ENCODE peak calls at places on chromosomes 1 and 21, in seven cellular contexts. E is OCI-LY7, S is neuronal stem cell, V is breast epithelium, D is endothelial cell of umbilical vein, N is mesendoderm, Q is esophagus muscularis mucosa. X is an unnamed sample. For H3K4me1, the result is how much of the 10 kb centered on the place peaks cover.

GRCh38 chr1:150536836-150537731 is 12.1 kb upstream of the ADAMTSL4 start:
- DNase-seq in E (no peak), S (no peak), V (no peak), D (no peak), N (peak), Q (no peak), X (no peak)

GRCh38 chr1:94305704-94306103 is 68.3 kb upstream of the ARHGAP29 start:
- DNase-seq in E (no peak), S (no peak), V (no peak), D (no peak), N (no peak), Q (no peak), X (no peak)

GRCh38 chr1:248841702-248842395 is 3.8 kb downstream of the ZNF672 start:
- DNase-seq in E (peak), S (peak), V (no peak), D (peak), N (peak), Q (no peak), X (no peak)

GRCh38 chr1:79043506-79043905 is 37.0 kb upstream of the ADGRL4 start:
- DNase-seq in E (no peak), S (no peak), V (no peak), D (no peak), N (peak), Q (no peak), X (no peak)

GRCh38 chr1:51792864-51793263 is 85.7 kb downstream of the NRDC start:
- DNase-seq in E (no peak), S (no peak), V (no peak), D (peak), N (peak), Q (no peak), X (no peak)

GRCh38 chr1:205668951-205669340 is 11.4 kb downstream of the SLC45A3 start:
- DNase-seq in E (peak), S (no peak), V (no peak), D (no peak), N (no peak), Q (no peak), X (no peak)

GRCh38 chr1:1335792-1336248 is 4.7 kb downstream of the TAS1R3 start:
- DNase-seq in E (no peak), S (no peak), V (no peak), D (no peak), N (no peak), Q (no peak), X (no peak)

GRCh38 chr1:116474921-116475849 is 95.6 kb downstream of the CD58 start:
- DNase-seq in E (no peak), S (no peak), V (no peak), D (no peak), N (no peak), Q (no peak), X (no peak)

GRCh38 chr1:54481201-54481884 is 66.7 kb upstream of the ACOT11 start:
- DNase-seq in E (no peak), S (no peak), V (no peak), D (no peak), N (no peak), Q (no peak), X (no peak)

GRCh38 chr1:29325675-29326074 is 89.4 kb downstream of the PTPRU start:
- DNase-seq in E (no peak), S (peak), V (no peak), D (no peak), N (no peak), Q (no peak), X (no peak)

GRCh38 chr1:78011050-78011449 is 6.3 kb downstream of the DNAJB4 start:
- DNase-seq in E (no peak), S (no peak), V (no peak), D (peak), N (no peak), Q (no peak), X (no peak)

GRCh38 chr1:31297273-31298247 is 728 bp downstream of the ZCCHC17 start:
- DNase-seq in E (peak), S (peak), V (no peak), D (peak), N (peak), Q (no peak), X (no peak)

GRCh38 chr1:28905921-28906666 is 8.3 kb upstream of the EPB41 start:
- DNase-seq in E (no peak), S (no peak), V (no peak), D (no peak), N (no peak), Q (no peak), X (no peak)

GRCh38 chr21:36603221-36603620 is 95.7 kb upstream of the SIM2 start:
- DNase-seq in E (no peak), S (no peak), V (no peak), D (no peak), N (no peak), Q (no peak), X (no peak)

GRCh38 chr1:112478314-112478713 is 30.5 kb upstream of the WNT2B start:
- DNase-seq in E (no peak), S (no peak), V (no peak), D (no peak), N (no peak), Q (no peak), X (no peak)

GRCh38 chr1:25890249-25891034 is 14.9 kb upstream of the PAQR7 start:
- DNase-seq in E (no peak), S (no peak), V (peak), D (no peak), N (peak), Q (no peak), X (no peak)

GRCh38 chr1:14725641-14726213 is 127.2 kb downstream of the KAZN start:
- DNase-seq in E (no peak), S (no peak), V (no peak), D (no peak), N (peak), Q (no peak), X (peak)

GRCh38 chr1:95086949-95087533 is 14.3 kb upstream of the ALG14 start:
- DNase-seq in E (no peak), S (no peak), V (no peak), D (peak), N (peak), Q (no peak), X (peak)

GRCh38 chr1:182404764-182405163 is 4.3 kb upstream of the TEDDM1 start:
- DNase-seq in E (no peak), S (no peak), V (no peak), D (no peak), N (peak), Q (no peak), X (no peak)

GRCh38 chr1:112894010-112894292 is 62.0 kb downstream of the SLC16A1 start:
- DNase-seq in E (no peak), S (no peak), V (no peak), D (no peak), N (no peak), Q (no peak), X (no peak)

GRCh38 chr21:39373634-39374033 is 24.7 kb upstream of the HMGN1 start:
- DNase-seq in E (peak), S (no peak), V (no peak), D (peak), N (peak), Q (no peak), X (no peak)

GRCh38 chr1:228335406-228336307 is 71.0 kb downstream of the TRIM11 start:
- DNase-seq in E (no peak), S (no peak), V (no peak), D (no peak), N (no peak), Q (no peak), X (no peak)

GRCh38 chr1:52657702-52658101 is 24.7 kb downstream of the SHISAL2A start:
- DNase-seq in E (no peak), S (no peak), V (no peak), D (no peak), N (no peak), Q (no peak), X (no peak)

GRCh38 chr1:227888404-227889046 is 59.2 kb downstream of the WNT9A start:
- DNase-seq in E (no peak), S (no peak), V (no peak), D (no peak), N (no peak), Q (peak), X (no peak)

GRCh38 chr1:210250998-210251679 is 18.5 kb downstream of the SERTAD4 start:
- DNase-seq in E (peak), S (peak), V (no peak), D (peak), N (peak), Q (no peak), X (peak)

GRCh38 chr1:55070291-55070690 is 30.9 kb downstream of the PCSK9 start:
- DNase-seq in E (no peak), S (no peak), V (no peak), D (no peak), N (no peak), Q (no peak), X (no peak)

GRCh38 chr1:63547621-63548294 is 24.4 kb downstream of the EFCAB7 start:
- DNase-seq in E (no peak), S (no peak), V (peak), D (no peak), N (no peak), Q (no peak), X (no peak)

GRCh38 chr1:101288491-101288944 is 51.7 kb downstream of the S1PR1 start:
- DNase-seq in E (peak), S (peak), V (peak), D (peak), N (peak), Q (no peak), X (peak)

GRCh38 chr1:182847105-182847504 is 8.0 kb downstream of the DHX9 start:
- DNase-seq in E (no peak), S (no peak), V (no peak), D (no peak), N (no peak), Q (no peak), X (no peak)

GRCh38 chr1:217911908-217912307 is 280.8 kb downstream of the SPATA17 start:
- DNase-seq in E (peak), S (no peak), V (no peak), D (no peak), N (peak), Q (no peak), X (peak)

GRCh38 chr21:42403611-42404231 is at the start of gene UBASH3A:
- DNase-seq in E (no peak), S (no peak), V (no peak), D (no peak), N (no peak), Q (no peak), X (no peak)

GRCh38 chr1:47532831-47533175 is 95.0 kb downstream of the FOXD2 start:
- DNase-seq in E (no peak), S (no peak), V (no peak), D (no peak), N (no peak), Q (no peak), X (no peak)

GRCh38 chr1:1038694-1039093 is 18.8 kb downstream of the AGRN start:
- DNase-seq in E (peak), S (no peak), V (no peak), D (no peak), N (no peak), Q (no peak), X (no peak)

GRCh38 chr1:207890136-207890738 is 20.7 kb downstream of the CD34 start:
- DNase-seq in E (no peak), S (no peak), V (peak), D (peak), N (no peak), Q (no peak), X (no peak)

GRCh38 chr1:112833806-112834205 is 118.7 kb upstream of the PPM1J start:
- DNase-seq in E (no peak), S (no peak), V (no peak), D (no peak), N (no peak), Q (no peak), X (no peak)

GRCh38 chr1:2388004-2388913 is 3.1 kb downstream of the MORN1 start:
- DNase-seq in E (peak), S (no peak), V (no peak), D (no peak), N (no peak), Q (no peak), X (no peak)

GRCh38 chr1:198377702-198378101 is 162.8 kb downstream of the ATP6V1G3 start:
- DNase-seq in E (no peak), S (no peak), V (no peak), D (no peak), N (no peak), Q (no peak), X (no peak)

GRCh38 chr1:201282931-201283829 is at the start of gene PKP1:
- DNase-seq in E (no peak), S (no peak), V (peak), D (no peak), N (peak), Q (no peak), X (no peak)

GRCh38 chr1:121518726-121519041 is 333.9 kb downstream of the SRGAP2C start:
- DNase-seq in E (no peak), S (no peak), V (no peak), D (no peak), N (no peak), Q (no peak), X (no peak)
- H3K4me1 ChIP-seq in E (under half), S (under half), V (under half), D (under half), N (under half), Q (under half), X (under half)

GRCh38 chr1:81978945-81979344 is 178.2 kb downstream of the ADGRL2 start:
- DNase-seq in E (no peak), S (peak), V (no peak), D (peak), N (peak), Q (no peak), X (peak)
- H3K4me1 ChIP-seq in E (under half), S (under half), V (under half), D (under half), N (under half), Q (under half), X (under half)

DNA sequence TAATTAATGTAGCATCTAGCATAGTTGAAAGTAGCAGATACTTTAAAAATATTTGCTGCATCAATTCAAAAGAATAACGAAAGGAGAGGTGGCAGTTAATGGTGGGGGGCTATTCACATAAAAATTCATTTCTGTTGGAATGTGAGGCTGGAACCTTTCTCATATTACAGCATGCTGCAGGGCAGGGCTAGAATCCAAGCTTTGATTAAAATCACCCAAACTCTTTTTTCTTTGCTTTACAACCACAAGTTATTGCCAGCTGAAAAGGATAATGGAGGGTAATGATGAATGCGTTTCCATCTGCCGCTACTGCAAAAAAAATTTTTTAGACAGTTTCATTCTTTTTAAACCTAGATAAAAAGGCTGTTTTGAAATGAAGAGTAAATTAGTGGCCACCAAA is 9.8 kb downstream of the DISP1 start:
- DNase-seq in E (no peak), S (no peak), V (no peak), D (no peak), N (no peak), Q (no peak), X (no peak)
- H3K4me1 ChIP-seq in E (under half), S (under half), V (under half), D (under half), N (under half), Q (under half), X (under half)

DNA sequence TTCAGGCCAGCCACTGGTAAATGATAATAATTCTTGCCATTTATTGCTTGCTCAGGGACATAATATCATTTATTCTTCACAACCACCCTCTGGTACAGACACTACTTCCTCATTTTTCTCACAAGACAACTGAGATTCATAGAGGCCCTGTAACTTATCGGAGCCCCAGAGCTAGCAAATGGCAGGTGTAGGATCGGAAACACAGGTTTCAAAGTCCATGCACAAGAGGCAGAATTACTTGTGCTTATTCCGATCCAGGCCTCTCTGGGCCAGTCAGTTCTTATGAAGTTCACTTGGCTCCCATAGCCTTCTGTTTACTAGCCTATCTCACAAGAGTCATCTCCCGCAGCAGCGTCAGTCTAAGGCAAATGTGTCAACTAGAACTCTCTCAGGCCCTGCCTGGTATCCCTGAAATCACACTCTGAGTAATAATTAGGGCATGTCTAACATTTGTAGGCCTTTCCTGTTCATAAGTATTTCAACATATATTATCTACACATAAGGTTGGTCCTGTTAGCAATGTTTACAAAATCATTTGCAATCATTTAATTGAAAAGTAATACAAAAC is 43.3 kb downstream of the PHC2 start:
- DNase-seq in E (no peak), S (no peak), V (no peak), D (no peak), N (no peak), Q (peak), X (no peak)
- H3K4me1 ChIP-seq in E (under half), S (under half), V (under half), D (under half), N (under half), Q (half or more), X (under half)